ENCODE peak calls at places on chromosome 20, in four cellular contexts. Q, O, T and G are unnamed samples.

GRCh38 chr20:45359069-45359405 is 3.9 kb upstream of the SYS1 start:
- DNase-seq in O (no peak), Q (no peak), T (no peak), G (no peak)

GRCh38 chr20:3224681-3225421 is 14.1 kb downstream of the SLC4A11 start:
- DNase-seq in Q (no peak), T (no peak), O (no peak), G (no peak)

GRCh38 chr20:62685781-62686555 is 22.7 kb upstream of the NTSR1 start:
- DNase-seq in O (peak), Q (no peak), T (no peak), G (no peak)

GRCh38 chr20:37327748-37328147 is 18.2 kb upstream of the SRC start:
- DNase-seq in Q (peak), T (no peak), O (no peak), G (no peak)

GRCh38 chr20:40657526-40657925 is 31.5 kb downstream of the MAFB start:
- DNase-seq in T (no peak), Q (no peak), O (no peak), G (no peak)

GRCh38 chr20:19817017-19817416 is 59.0 kb downstream of the RIN2 start:
- DNase-seq in Q (no peak), T (no peak), O (no peak), G (no peak)

GRCh38 chr20:60254901-60255411 is 296.7 kb downstream of the CDH26 start:
- DNase-seq in Q (no peak), T (no peak), O (no peak), G (no peak)

GRCh38 chr20:24305366-24305765 is 164.1 kb upstream of the SYNDIG1 start:
- DNase-seq in T (no peak), Q (no peak), O (no peak), G (no peak)

GRCh38 chr20:1185316-1185741 is 548 bp upstream of the TMEM74B start:
- DNase-seq in O (no peak), T (no peak), Q (no peak), G (peak)

GRCh38 chr20:15359056-15359455 is 1021.6 kb upstream of the FLRT3 start:
- DNase-seq in T (no peak), O (no peak), Q (no peak), G (no peak)

GRCh38 chr20:2527762-2528161 is 8.6 kb upstream of the TMC2 start:
- DNase-seq in Q (no peak), O (no peak), T (no peak), G (no peak)

GRCh38 chr20:57710841-57711240 is 1.0 kb upstream of the PMEPA1 start:
- DNase-seq in T (no peak), Q (no peak), O (no peak), G (no peak)

GRCh38 chr20:34024733-34025351 is 31.1 kb downstream of the RALY start:
- DNase-seq in Q (no peak), T (no peak), O (no peak), G (no peak)

GRCh38 chr20:56691325-56691990 is 62.4 kb downstream of the TFAP2C start:
- DNase-seq in T (no peak), O (no peak), Q (no peak), G (no peak)

GRCh38 chr20:62136283-62137091 is 6.7 kb downstream of the PSMA7 start:
- DNase-seq in O (peak), Q (peak), T (peak), G (peak)

GRCh38 chr20:44896583-44896982 is 11.1 kb downstream of the YWHAB start:
- DNase-seq in Q (no peak), O (no peak), T (peak), G (no peak)

GRCh38 chr20:58294497-58295455 is 14.7 kb upstream of the RAB22A start:
- DNase-seq in O (no peak), T (no peak), Q (no peak), G (no peak)

GRCh38 chr20:25269057-25269832 is 21.4 kb downstream of the PYGB start:
- DNase-seq in O (no peak), Q (peak), T (no peak), G (no peak)

GRCh38 chr20:7993238-7993637 is 26.3 kb downstream of the TMX4 start:
- DNase-seq in T (no peak), Q (no peak), O (no peak), G (no peak)

GRCh38 chr20:7984192-7984591 is 35.4 kb downstream of the TMX4 start:
- DNase-seq in O (peak), T (no peak), Q (no peak), G (no peak)

GRCh38 chr20:7985916-7986315 is 33.6 kb downstream of the TMX4 start:
- DNase-seq in Q (no peak), T (no peak), O (no peak), G (no peak)

GRCh38 chr20:7993703-7994102 is 25.9 kb downstream of the TMX4 start:
- DNase-seq in O (no peak), T (no peak), Q (no peak), G (no peak)

DNA sequence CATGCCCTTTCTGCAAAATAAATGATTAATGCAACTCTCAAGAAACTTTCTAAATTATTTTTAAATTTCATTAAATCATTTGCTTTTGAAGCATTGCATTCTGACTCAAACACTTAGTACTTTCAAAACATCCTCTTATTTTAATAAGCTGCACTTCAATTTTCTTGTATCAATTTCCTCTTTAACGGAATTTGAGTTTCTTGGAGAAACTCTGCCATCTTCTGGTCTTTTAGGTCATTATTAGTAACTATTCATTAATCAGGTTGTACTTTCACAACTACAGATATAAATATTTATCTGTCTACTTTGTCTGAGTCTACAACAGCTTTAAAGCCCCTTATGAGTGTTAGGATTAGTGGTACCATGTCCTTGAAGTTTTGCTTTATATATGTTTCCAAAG is 30.2 kb downstream of the TMX4 start:
- DNase-seq in T (no peak), O (no peak), Q (no peak), G (no peak)
- TF ChIP-seq CTCF in T (peak), O (peak), Q (no peak), G (no peak)

GRCh38 chr20:18016772-18017171 is 40.9 kb downstream of the OVOL2 start:
- DNase-seq in T (no peak), O (no peak), Q (no peak), G (no peak)
- TF ChIP-seq CTCF in T (no peak), O (no peak), Q (no peak), G (no peak)

GRCh38 chr20:46708172-46708860 is 1.1 kb upstream of the SLC2A10 start:
- DNase-seq in O (peak), T (no peak), Q (no peak), G (no peak)
- TF ChIP-seq CTCF in O (peak), T (no peak), Q (no peak), G (peak)

GRCh38 chr20:53677447-53678314 is 84.0 kb upstream of the ZNF217 start:
- DNase-seq in T (no peak), Q (no peak), O (peak), G (no peak)
- TF ChIP-seq CTCF in T (no peak), Q (no peak), O (peak), G (no peak)

GRCh38 chr20:35741892-35742740 is at the start of gene RBM39:
- DNase-seq in O (peak), T (peak), Q (peak), G (peak)
- TF ChIP-seq CTCF in O (peak), T (peak), Q (peak), G (peak)